ENCODE peak calls at places on chromosomes 5 and 9, in four cellular contexts. V is psoas muscle, A is mammary epithelial cell, O is heart left ventricle. M is an unnamed sample. For H3K9me3 and H3K4me1, the result is how much of the 10 kb centered on the place peaks cover.

GRCh38 chr9:87950765-87951488 is 23.4 kb downstream of the CDK20 start:
- DNase-seq in V (no peak), A (peak), O (no peak), M (no peak)

GRCh38 chr5:35319231-35320002 is 89.1 kb upstream of the PRLR start:
- DNase-seq in V (peak), A (peak), O (peak), M (no peak)

GRCh38 chr5:91146905-91147600 is 236.1 kb downstream of the ARRDC3 start:
- DNase-seq in V (no peak), A (no peak), O (no peak), M (no peak)

GRCh38 chr5:61534481-61535267 is 202.6 kb downstream of the ZSWIM6 start:
- DNase-seq in V (no peak), A (no peak), O (no peak), M (no peak)

GRCh38 chr5:1724822-1725602 is 74.6 kb downstream of the MRPL36 start:
- DNase-seq in V (no peak), A (no peak), O (no peak), M (no peak)

GRCh38 chr5:80143491-80143890 is 108.3 kb downstream of the THBS4 start:
- DNase-seq in V (no peak), A (no peak), O (no peak), M (peak)

GRCh38 chr5:82720213-82720612 is 357.0 kb downstream of the TMEM167A start:
- DNase-seq in V (no peak), A (no peak), O (no peak), M (no peak)

GRCh38 chr9:126957687-126958053 is 43.1 kb downstream of the RALGPS1 start:
- DNase-seq in V (no peak), A (peak), O (no peak), M (no peak)

GRCh38 chr5:40976836-40977235 is 67.5 kb downstream of the C7 start:
- DNase-seq in V (no peak), A (no peak), O (no peak), M (no peak)

GRCh38 chr5:172853355-172853975 is 19.4 kb downstream of the ERGIC1 start:
- DNase-seq in V (no peak), A (no peak), O (no peak), M (no peak)

GRCh38 chr5:88707216-88707965 is 175.6 kb downstream of the MEF2C start:
- DNase-seq in V (no peak), A (no peak), O (no peak), M (no peak)

GRCh38 chr9:25557645-25558300 is 120.5 kb downstream of the TUSC1 start:
- DNase-seq in V (no peak), A (no peak), O (no peak), M (no peak)

GRCh38 chr5:132264546-132265335 is 7.2 kb downstream of the PDLIM4 start:
- DNase-seq in V (no peak), A (no peak), O (no peak), M (no peak)

GRCh38 chr9:94921072-94921471 is 194.6 kb downstream of the AOPEP start:
- DNase-seq in V (peak), A (peak), O (no peak), M (peak)

GRCh38 chr9:93007529-93008058 is 50.9 kb upstream of the SUSD3 start:
- DNase-seq in V (no peak), A (no peak), O (no peak), M (peak)

GRCh38 chr9:15139467-15139866 is 167.5 kb downstream of the TTC39B start:
- DNase-seq in V (no peak), A (no peak), O (peak), M (no peak)

GRCh38 chr9:81321551-81321950 is 367.8 kb downstream of the TLE1 start:
- DNase-seq in V (no peak), A (no peak), O (no peak), M (no peak)

GRCh38 chr9:30504502-30504905 is 1879.9 kb upstream of the ACO1 start:
- DNase-seq in V (no peak), A (no peak), O (no peak), M (peak)

GRCh38 chr9:135090547-135090946 is 3.1 kb downstream of the OLFM1 start:
- DNase-seq in V (no peak), A (no peak), O (no peak), M (no peak)

GRCh38 chr5:117236941-117237340 is 662.3 kb upstream of the SEMA6A start:
- DNase-seq in V (no peak), A (no peak), O (no peak), M (no peak)

GRCh38 chr9:96663506-96664120 is 8.5 kb upstream of the PRXL2C start:
- DNase-seq in V (no peak), A (no peak), O (no peak), M (no peak)

GRCh38 chr9:13140843-13141592 is 138.5 kb downstream of the MPDZ start:
- DNase-seq in V (no peak), A (no peak), O (no peak), M (no peak)

GRCh38 chr9:107158321-107158720 is 124.8 kb upstream of the RAD23B start:
- DNase-seq in V (no peak), A (peak), O (no peak), M (peak)

GRCh38 chr9:124473310-124473709 is 23.1 kb downstream of the ADGRD2 start:
- DNase-seq in V (no peak), A (no peak), O (no peak), M (no peak)

GRCh38 chr9:445033-445432 is 230.4 kb downstream of the DOCK8 start:
- DNase-seq in V (no peak), A (no peak), O (peak), M (no peak)

GRCh38 chr5:132493241-132493640 is 2.7 kb upstream of the IRF1 start:
- DNase-seq in V (no peak), A (no peak), O (no peak), M (no peak)

DNA sequence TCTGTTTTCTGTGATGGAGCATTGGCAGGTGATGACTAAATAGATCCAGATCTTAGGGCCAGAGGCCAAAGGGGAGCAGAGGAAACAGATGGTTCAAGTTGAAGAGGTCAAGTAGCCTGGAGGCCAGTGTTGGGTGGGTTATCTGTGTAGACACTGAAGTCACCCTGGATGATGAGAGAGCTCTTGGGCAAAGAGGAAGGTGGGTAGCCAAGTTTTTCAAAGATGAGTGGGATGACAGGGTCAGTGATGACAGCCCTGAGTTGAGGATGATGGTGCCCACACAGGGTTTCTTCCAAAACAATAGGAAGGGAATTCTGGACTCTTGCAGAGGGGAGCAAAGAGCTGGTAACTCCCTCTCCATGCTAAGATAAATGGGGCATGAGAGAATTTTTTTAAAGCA is 76.6 kb downstream of the CD180 start:
- DNase-seq in V (no peak), A (no peak), O (no peak), M (peak)
- H3K9me3 ChIP-seq in V (under half), A (under half), O (under half), M (under half)

GRCh38 chr9:131731237-131731995 is 8.5 kb downstream of the RAPGEF1 start:
- DNase-seq in V (no peak), A (no peak), O (no peak), M (no peak)
- H3K4me1 ChIP-seq in V (half or more), A (half or more), O (half or more), M (under half)

GRCh38 chr5:14146725-14147124 is 3.6 kb downstream of the TRIO start:
- DNase-seq in V (no peak), A (no peak), O (no peak), M (no peak)
- H3K4me3 ChIP-seq in V (peak), A (peak), O (no peak), M (no peak)

GRCh38 chr9:40884072-40884901 is 244.2 kb downstream of the FOXD4L6 start:
- DNase-seq in V (no peak), A (no peak), O (peak), M (no peak)
- H3K9me3 ChIP-seq in V (half or more), A (under half), O (under half), M (under half)

GRCh38 chr9:111094433-111095421 is 56.5 kb upstream of the LPAR1 start:
- DNase-seq in V (peak), A (peak), O (peak), M (no peak)

GRCh38 chr9:111095423-111095822 is 57.2 kb upstream of the LPAR1 start:
- DNase-seq in V (no peak), A (no peak), O (no peak), M (no peak)

GRCh38 chr9:111098093-111098492 is 59.8 kb upstream of the LPAR1 start:
- DNase-seq in V (no peak), A (no peak), O (no peak), M (no peak)

GRCh38 chr9:111098661-111099060 is 60.4 kb upstream of the LPAR1 start:
- DNase-seq in V (no peak), A (no peak), O (no peak), M (no peak)

DNA sequence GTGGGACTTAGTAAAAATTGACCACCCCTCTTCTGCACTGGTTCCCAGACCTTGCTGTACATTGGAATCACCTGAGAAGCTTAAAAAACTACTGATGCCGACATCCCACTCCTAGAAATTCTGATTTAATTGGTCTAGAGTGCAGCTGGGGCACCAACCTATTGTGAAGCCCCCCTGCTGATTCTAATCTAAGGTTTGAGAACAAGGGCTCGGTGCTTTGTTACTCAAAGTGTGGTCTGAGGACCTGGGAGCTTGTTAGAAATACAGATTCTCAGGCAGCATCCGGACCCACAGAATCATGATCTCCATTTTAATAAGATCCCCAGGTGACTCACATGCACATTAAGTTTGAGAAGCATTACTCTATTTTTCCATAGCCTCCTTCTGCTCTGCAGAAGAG is 57.8 kb upstream of the LPAR1 start:
- DNase-seq in V (no peak), A (no peak), O (no peak), M (no peak)
- H3K4me1 ChIP-seq in V (under half), A (under half), O (under half), M (under half)

DNA sequence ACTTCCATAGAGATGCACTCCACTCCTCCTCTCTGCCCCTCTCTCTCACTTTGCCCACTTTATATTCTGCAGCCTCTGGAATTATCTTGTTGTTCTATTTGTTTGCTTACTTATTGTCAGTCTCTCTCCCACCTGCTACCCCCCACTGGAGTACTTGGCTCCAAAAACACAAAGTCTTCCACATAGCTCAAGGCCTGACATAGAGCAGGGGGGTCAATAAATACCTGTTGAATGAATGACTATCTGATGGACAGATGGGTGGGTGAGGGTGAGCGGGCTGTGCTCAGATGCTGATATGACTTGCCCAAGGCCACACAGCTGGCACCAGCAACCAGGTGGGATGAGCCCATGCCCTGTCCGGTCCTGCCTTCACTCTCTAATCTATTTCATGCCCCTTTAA is 13.4 kb upstream of the UNC5A start:
- DNase-seq in V (no peak), A (no peak), O (no peak), M (no peak)
- H3K4me3 ChIP-seq in V (no peak), A (no peak), O (no peak), M (no peak)

GRCh38 chr9:98121096-98121495 is 2.1 kb upstream of the TRIM14 start:
- DNase-seq in V (no peak), A (peak), O (no peak), M (peak)
- H3K9me3 ChIP-seq in V (under half), A (under half), O (under half), M (under half)

GRCh38 chr9:128057724-128058409 is 9.3 kb downstream of the NAIF1 start:
- DNase-seq in V (no peak), A (no peak), O (no peak), M (no peak)

GRCh38 chr9:128056887-128057723 is 10.0 kb downstream of the NAIF1 start:
- DNase-seq in V (no peak), A (no peak), O (no peak), M (no peak)

GRCh38 chr9:128056086-128056485 is 11.0 kb downstream of the NAIF1 start:
- DNase-seq in V (no peak), A (no peak), O (no peak), M (no peak)

GRCh38 chr9:128061305-128061704 is 5.8 kb downstream of the NAIF1 start:
- DNase-seq in V (no peak), A (no peak), O (no peak), M (no peak)

DNA sequence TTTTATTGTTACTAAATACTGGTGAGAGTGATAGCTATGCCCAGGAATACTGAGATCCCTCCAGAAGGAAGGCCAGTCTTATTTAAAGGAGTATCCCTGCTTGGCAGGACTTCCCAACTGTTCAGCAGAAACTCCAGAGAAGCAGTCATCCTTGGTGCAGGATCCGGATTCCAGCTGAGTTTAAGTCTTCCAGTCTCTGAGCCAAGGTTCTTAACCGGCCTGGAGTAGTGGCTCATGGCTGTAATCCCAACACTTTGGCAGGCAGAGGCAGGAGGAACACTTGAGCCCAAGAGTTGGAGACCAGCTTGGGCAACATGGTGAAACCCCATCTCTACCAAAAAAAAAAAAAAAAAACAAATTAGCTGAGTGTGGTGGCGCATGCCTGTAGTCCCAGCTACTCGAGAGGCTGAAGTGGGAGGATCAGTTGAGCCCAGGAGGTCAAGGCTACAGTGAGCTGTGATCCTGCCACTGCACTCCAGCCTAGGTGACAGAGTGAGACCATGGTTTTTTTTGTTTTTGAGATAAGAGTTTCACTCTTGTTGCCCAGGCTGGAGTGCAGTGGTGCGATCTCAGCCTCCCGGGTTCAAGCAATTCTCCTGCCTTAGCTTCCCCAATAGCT is 7.6 kb downstream of the NAIF1 start:
- DNase-seq in V (no peak), A (no peak), O (no peak), M (no peak)
- H3K4me1 ChIP-seq in V (under half), A (under half), O (under half), M (under half)

DNA sequence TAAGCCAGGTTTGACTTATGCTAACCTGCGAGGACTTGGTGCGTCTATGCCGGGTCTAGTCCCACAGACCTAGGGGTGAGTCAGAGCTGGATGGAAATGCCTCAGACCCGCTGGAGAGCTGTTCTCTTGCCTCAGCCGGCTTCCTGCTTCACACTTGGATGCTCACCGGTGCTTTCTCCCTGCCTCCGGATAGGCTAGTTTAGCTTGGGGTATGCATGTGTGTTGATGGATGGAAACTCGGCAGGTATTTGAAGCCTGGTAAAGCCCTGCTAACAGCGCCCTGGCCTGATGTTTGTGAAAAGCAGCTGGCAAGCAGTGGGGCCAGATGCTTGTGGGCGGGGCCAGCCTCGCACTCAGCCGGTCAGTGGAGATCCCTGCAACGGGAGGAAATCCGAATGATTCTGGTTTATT is 29.3 kb downstream of the PRRC2B start:
- DNase-seq in V (peak), A (peak), O (peak), M (peak)
- H3K4me3 ChIP-seq in V (peak), A (no peak), O (peak), M (peak)